ENCODE peak calls at places on chromosomes 4 and X, in six cellular contexts. O, A, Q, I, W and Z are unnamed samples.

GRCh38 chrX:48715876-48716502 is 19.5 kb downstream of the SUV39H1 start:
- DNase-seq in O (no peak), A (no peak), Q (no peak), I (no peak), W (no peak), Z (no peak)

GRCh38 chr4:113978561-113979156 is 788 bp downstream of the ARSJ start:
- DNase-seq in O (no peak), A (no peak), Q (no peak), I (no peak), W (no peak), Z (no peak)

GRCh38 chrX:38803609-38804480 is 2.6 kb downstream of the MID1IP1 start:
- DNase-seq in O (peak), A (peak), Q (peak), I (peak), W (peak), Z (peak)

GRCh38 chrX:110218591-110218990 is 99.3 kb downstream of the AMMECR1 start:
- DNase-seq in O (no peak), A (no peak), Q (no peak), I (no peak), W (no peak), Z (no peak)

GRCh38 chrX:131609480-131609879 is 65.6 kb downstream of the OR13H1 start:
- DNase-seq in O (no peak), A (no peak), Q (no peak), I (no peak), W (no peak), Z (no peak)

GRCh38 chr4:158020734-158021346 is 152.0 kb downstream of the GASK1B start:
- DNase-seq in O (no peak), A (no peak), Q (no peak), I (no peak), W (no peak), Z (no peak)

GRCh38 chr4:174815282-174815681 is 13.8 kb downstream of the GLRA3 start:
- DNase-seq in O (no peak), A (no peak), Q (no peak), I (no peak), W (no peak), Z (no peak)

GRCh38 chr4:168645933-168646768 is 149.3 kb downstream of the PALLD start:
- DNase-seq in O (no peak), A (no peak), Q (no peak), I (peak), W (no peak), Z (no peak)

GRCh38 chrX:141220342-141221008 is 21.8 kb downstream of the SPANXC start:
- DNase-seq in O (no peak), A (no peak), Q (no peak), I (no peak), W (no peak), Z (no peak)